ENCODE peak calls at places on chromosomes 5 and 9, in seven cellular contexts. C is OCI-LY7, P is tibial artery, H is astrocyte, K is lower lobe of right lung, S is right lobe of liver, G is transverse colon. A is an unnamed sample. For H3K4me1, the result is how much of the 10 kb centered on the place peaks cover.

GRCh38 chr9:91777437-91777836 is 172.6 kb downstream of the ROR2 start:
- DNase-seq in C (no peak), P (no peak), H (peak), K (no peak), S (no peak), G (no peak), A (no peak)

GRCh38 chr5:2751592-2752021 is at the start of gene IRX2:
- DNase-seq in C (no peak), P (no peak), H (peak), K (peak), S (no peak), G (peak), A (peak)

GRCh38 chr9:116369706-116370105 is 216.1 kb downstream of the PAPPA start:
- DNase-seq in C (no peak), P (no peak), H (no peak), K (no peak), S (no peak), G (no peak), A (no peak)

GRCh38 chr5:179836225-179837019 is 15.7 kb downstream of the SQSTM1 start:
- DNase-seq in C (no peak), P (no peak), H (peak), K (no peak), S (peak), G (no peak), A (no peak)

GRCh38 chr5:14672508-14673394 is 8.2 kb downstream of the OTULIN start:
- DNase-seq in C (no peak), P (no peak), H (no peak), K (no peak), S (no peak), G (no peak), A (no peak)

GRCh38 chr5:36135994-36136393 is 15.7 kb downstream of the LMBRD2 start:
- DNase-seq in C (no peak), P (no peak), H (no peak), K (no peak), S (no peak), G (no peak), A (no peak)

GRCh38 chr5:161411156-161411555 is 135.4 kb downstream of the GABRB2 start:
- DNase-seq in C (no peak), P (no peak), H (no peak), K (no peak), S (no peak), G (no peak), A (no peak)

GRCh38 chr9:136059851-136060670 is 35.0 kb downstream of the NACC2 start:
- DNase-seq in C (no peak), P (no peak), H (peak), K (no peak), S (no peak), G (no peak), A (no peak)

GRCh38 chr9:7154003-7154619 is 396.3 kb downstream of the KDM4C start:
- DNase-seq in C (no peak), P (no peak), H (no peak), K (no peak), S (no peak), G (no peak), A (no peak)

GRCh38 chr5:107270561-107270960 is 400.2 kb downstream of the EFNA5 start:
- DNase-seq in C (no peak), P (no peak), H (no peak), K (no peak), S (no peak), G (no peak), A (no peak)

GRCh38 chr9:23088932-23089364 is 642.3 kb downstream of the DMRTA1 start:
- DNase-seq in C (peak), P (no peak), H (no peak), K (no peak), S (peak), G (no peak), A (no peak)

GRCh38 chr5:14296533-14297331 is 153.6 kb downstream of the TRIO start:
- DNase-seq in C (no peak), P (no peak), H (no peak), K (no peak), S (no peak), G (no peak), A (no peak)

GRCh38 chr5:3878267-3878666 is 282.6 kb downstream of the IRX1 start:
- DNase-seq in C (no peak), P (no peak), H (no peak), K (no peak), S (no peak), G (no peak), A (no peak)

GRCh38 chr5:75681125-75681830 is 36.0 kb downstream of the POC5 start:
- DNase-seq in C (peak), P (no peak), H (peak), K (no peak), S (no peak), G (no peak), A (no peak)

GRCh38 chr9:127562841-127563523 is 49.1 kb upstream of the STXBP1 start:
- DNase-seq in C (no peak), P (no peak), H (peak), K (peak), S (no peak), G (no peak), A (no peak)
- H3K4me1 ChIP-seq in C (under half), P (half or more), H (half or more), K (half or more), S (under half), G (half or more), A (under half)

GRCh38 chr9:76395381-76395780 is 1.2 kb upstream of the RFK start:
- DNase-seq in C (no peak), P (no peak), H (no peak), K (no peak), S (no peak), G (no peak), A (no peak)
- H3K4me3 ChIP-seq in C (peak), P (peak), H (no peak), K (peak), S (peak), G (peak), A (no peak)

GRCh38 chr5:8954801-8955200 is 591.1 kb downstream of the SEMA5A start:
- DNase-seq in C (no peak), P (no peak), H (no peak), K (no peak), S (no peak), G (no peak), A (no peak)
- TF ChIP-seq CTCF in C (peak), P (no peak), H (peak), K (no peak), S (no peak), G (no peak), A (no peak)

GRCh38 chr9:95772320-95773060 is 103.0 kb upstream of the ERCC6L2 start:
- DNase-seq in C (no peak), P (peak), H (peak), K (no peak), S (no peak), G (peak), A (peak)
- H3K4me1 ChIP-seq in C (under half), P (under half), H (under half), K (under half), S (under half), G (under half), A (under half)

DNA sequence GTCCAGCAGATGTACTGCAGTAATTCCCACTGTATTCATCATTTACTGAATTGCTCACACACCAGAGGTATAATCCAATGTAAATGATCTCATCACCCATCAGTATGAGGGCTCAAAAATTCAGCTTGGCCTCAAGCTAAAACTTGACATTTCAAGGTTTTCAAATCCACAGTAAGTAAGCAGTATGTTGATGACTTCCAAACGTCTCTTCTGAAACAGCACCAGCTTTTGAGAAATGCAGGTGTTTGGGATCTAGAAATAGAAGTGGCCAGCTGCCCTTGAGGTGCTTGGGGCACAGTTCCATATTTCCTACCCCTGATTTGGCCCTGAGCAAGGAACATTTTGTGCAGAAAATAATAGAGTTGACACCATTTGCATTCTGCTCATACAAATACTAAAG is 388.0 kb upstream of the TUSC1 start:
- DNase-seq in C (no peak), P (no peak), H (no peak), K (no peak), S (no peak), G (no peak), A (no peak)
- H3K4me3 ChIP-seq in C (no peak), P (no peak), H (no peak), K (no peak), S (no peak), G (no peak), A (no peak)

DNA sequence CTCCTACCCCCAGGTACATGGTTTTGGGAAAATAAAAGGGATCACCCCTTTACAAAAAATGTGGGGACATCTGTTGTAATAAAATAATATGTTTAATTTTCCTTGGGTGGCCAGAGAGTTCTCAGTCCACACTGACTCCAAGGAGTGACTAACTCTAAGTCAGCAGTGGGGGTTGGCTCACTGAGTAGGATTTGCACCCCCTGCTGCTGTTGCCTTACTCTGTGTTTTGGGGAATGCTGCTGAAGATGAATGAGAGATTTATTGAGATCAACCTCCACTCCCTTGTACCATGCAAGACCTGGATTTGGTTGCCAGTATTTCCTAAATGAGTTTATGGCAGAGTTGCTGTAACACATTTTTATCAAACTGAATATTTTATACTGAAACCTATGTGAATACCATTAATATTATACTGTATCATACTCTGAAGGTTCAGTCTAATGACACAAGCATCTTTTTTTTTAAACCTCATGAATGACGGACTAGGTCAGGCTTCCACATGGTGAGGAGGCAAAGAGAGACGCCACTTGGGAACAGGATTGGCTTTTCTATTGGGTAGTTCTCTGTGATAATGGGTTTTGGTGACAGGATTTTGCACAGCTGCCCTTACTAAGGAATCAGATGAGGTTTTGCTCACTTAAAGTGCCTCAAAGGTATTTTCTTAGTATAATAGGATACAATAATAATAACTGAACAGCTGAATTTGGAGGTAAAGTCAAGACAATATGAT is 121.3 kb upstream of the OSMR start:
- DNase-seq in C (no peak), P (no peak), H (peak), K (no peak), S (no peak), G (no peak), A (no peak)
- TF ChIP-seq CTCF in C (no peak), P (no peak), H (no peak), K (no peak), S (no peak), G (no peak), A (no peak)